ENCODE peak calls at places on chromosome 21, in five cellular contexts. K, W, U, P and X are unnamed samples. For H3K4me1, the result is how much of the 10 kb centered on the place peaks cover.

GRCh38 chr21:42142598-42142997 is 71.5 kb downstream of the UMODL1 start:
- DNase-seq in K (no peak), P (no peak), W (no peak), U (no peak), X (no peak)

GRCh38 chr21:42351626-42352432 is 1.0 kb upstream of the TFF2 start:
- DNase-seq in K (no peak), U (no peak), W (no peak), P (no peak), X (peak)

GRCh38 chr21:44054710-44055109 is 42.6 kb downstream of the TRAPPC10 start:
- DNase-seq in K (no peak), U (no peak), P (peak), W (no peak), X (no peak)

GRCh38 chr21:42568377-42568776 is 54.7 kb downstream of the SLC37A1 start:
- DNase-seq in W (no peak), P (no peak), U (no peak), K (peak), X (peak)

GRCh38 chr21:15682182-15682895 is 47.4 kb upstream of the USP25 start:
- DNase-seq in P (peak), K (no peak), W (no peak), U (no peak), X (no peak)

GRCh38 chr21:29378814-29379213 is 80.1 kb downstream of the BACH1 start:
- DNase-seq in U (no peak), P (peak), K (no peak), W (no peak), X (no peak)

GRCh38 chr21:27268290-27268689 is 301.4 kb upstream of the ADAMTS5 start:
- DNase-seq in P (peak), U (no peak), W (no peak), K (no peak), X (no peak)

GRCh38 chr21:36155603-36156338 is 853 bp upstream of the DOP1B start:
- DNase-seq in P (no peak), W (no peak), U (no peak), K (no peak), X (peak)

GRCh38 chr21:43611598-43612369 is 47.5 kb downstream of the HSF2BP start:
- DNase-seq in W (peak), P (peak), K (peak), U (no peak), X (peak)

GRCh38 chr21:29718081-29718815 is 221.5 kb downstream of the GRIK1 start:
- DNase-seq in U (no peak), P (peak), W (no peak), K (no peak), X (no peak)

GRCh38 chr21:31316488-31317169 is 27.4 kb downstream of the TIAM1 start:
- DNase-seq in K (no peak), W (no peak), U (no peak), P (peak), X (no peak)

GRCh38 chr21:35014302-35015044 is 34.6 kb downstream of the RUNX1 start:
- DNase-seq in K (no peak), W (no peak), U (no peak), P (peak), X (no peak)
- H3K4me1 ChIP-seq in K (under half), W (under half), U (under half), P (under half), X (under half)

GRCh38 chr21:45086342-45086958 is 12.1 kb downstream of the ADARB1 start:
- DNase-seq in U (no peak), P (no peak), K (no peak), W (no peak), X (no peak)
- H3K4me1 ChIP-seq in U (under half), P (under half), K (under half), W (under half), X (under half)

DNA sequence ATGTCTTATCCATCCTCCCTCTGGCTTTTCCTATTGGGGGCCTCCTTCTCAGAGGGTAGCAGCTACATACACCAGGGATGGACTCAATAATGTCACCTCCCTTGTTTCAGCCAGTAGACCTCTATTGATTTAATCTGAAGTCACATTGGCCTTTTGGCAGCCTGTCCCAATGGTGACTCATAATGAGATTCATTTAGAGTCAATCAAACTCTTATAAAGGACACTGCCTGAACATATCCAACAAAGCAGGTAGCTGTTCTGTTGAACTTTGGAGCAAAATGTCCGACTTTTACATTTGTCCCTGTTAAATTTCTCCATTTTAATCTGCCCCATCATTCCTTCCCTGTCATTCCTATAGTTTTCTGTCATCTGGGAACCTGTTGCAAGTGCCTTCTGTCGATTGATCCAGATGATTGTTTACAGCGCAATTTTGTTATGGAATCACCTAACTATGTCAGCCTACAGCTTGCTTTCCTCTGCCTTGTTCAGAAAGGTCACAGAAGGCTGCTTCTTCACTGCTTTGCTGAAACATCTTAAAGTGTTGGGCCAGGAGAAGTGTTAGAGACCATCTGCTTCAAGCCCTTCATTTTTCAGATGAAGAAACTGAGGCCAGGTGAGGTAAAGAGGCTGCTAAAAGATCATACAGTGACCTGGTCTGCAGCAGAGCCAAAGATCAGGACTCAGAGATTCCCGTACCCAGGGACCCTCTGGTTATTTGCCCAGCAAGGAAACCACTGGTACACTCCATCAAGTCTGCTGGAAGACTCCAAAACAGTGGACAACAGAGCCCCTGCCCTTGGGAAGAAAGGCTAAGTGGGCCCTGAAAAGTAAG is 106.0 kb downstream of the ETS2 start:
- DNase-seq in K (no peak), U (no peak), P (no peak), W (no peak), X (no peak)
- H3K4me1 ChIP-seq in K (under half), U (under half), P (under half), W (under half), X (under half)

GRCh38 chr21:45104560-45104959 is 30.2 kb downstream of the ADARB1 start:
- DNase-seq in W (peak), P (peak), U (no peak), K (peak), X (peak)
- H3K4me1 ChIP-seq in W (under half), P (under half), U (under half), K (half or more), X (under half)